ENCODE peak calls at places on chromosomes 6 and 20, in nine cellular contexts. D, Z, Y, G, T, P, V, B and K are unnamed samples.

GRCh38 chr6:110537208-110538123 is 61.1 kb upstream of the SLC22A16 start:
- DNase-seq in D (no peak), Z (peak), Y (no peak), G (peak), T (no peak), P (no peak), V (no peak), B (no peak), K (no peak)

GRCh38 chr20:1712634-1713625 is 55.4 kb upstream of the SIRPG start:
- DNase-seq in D (no peak), Z (no peak), Y (no peak), G (no peak), T (no peak), P (no peak), V (no peak), B (no peak), K (no peak)

GRCh38 chr6:41767112-41767946 is 12.4 kb downstream of the FRS3 start:
- DNase-seq in D (peak), Z (peak), Y (peak), G (peak), T (no peak), P (no peak), V (no peak), B (peak), K (peak)

GRCh38 chr20:10125757-10126156 is 91.0 kb downstream of the ANKEF1 start:
- DNase-seq in D (no peak), Z (no peak), Y (no peak), G (no peak), T (no peak), P (no peak), V (no peak), B (no peak), K (no peak)

GRCh38 chr20:32965115-32965514 is 39.1 kb downstream of the SUN5 start:
- DNase-seq in D (no peak), Z (no peak), Y (no peak), G (no peak), T (no peak), P (no peak), V (peak), B (peak), K (no peak)

GRCh38 chr20:46114449-46114848 is 3.7 kb upstream of the CD40 start:
- DNase-seq in D (no peak), Z (no peak), Y (no peak), G (no peak), T (no peak), P (no peak), V (peak), B (no peak), K (no peak)

GRCh38 chr20:63416109-63416430 is 54.9 kb upstream of the CHRNA4 start:
- DNase-seq in D (no peak), Z (no peak), Y (no peak), G (no peak), T (no peak), P (no peak), V (no peak), B (no peak), K (no peak)

GRCh38 chr6:52560462-52560861 is 16.4 kb downstream of the TRAM2 start:
- DNase-seq in D (no peak), Z (no peak), Y (no peak), G (peak), T (no peak), P (no peak), V (no peak), B (no peak), K (no peak)

GRCh38 chr6:2403546-2403945 is 158.1 kb upstream of the GMDS start:
- DNase-seq in D (no peak), Z (no peak), Y (no peak), G (no peak), T (no peak), P (no peak), V (no peak), B (no peak), K (no peak)

GRCh38 chr6:89580997-89581666 is 57.4 kb downstream of the LYRM2 start:
- DNase-seq in D (no peak), Z (no peak), Y (no peak), G (no peak), T (no peak), P (no peak), V (no peak), B (no peak), K (no peak)

GRCh38 chr6:44989391-44989790 is 338.7 kb upstream of the RUNX2 start:
- DNase-seq in D (no peak), Z (no peak), Y (no peak), G (no peak), T (no peak), P (no peak), V (no peak), B (no peak), K (no peak)

GRCh38 chr6:12751694-12752304 is 35.2 kb downstream of the PHACTR1 start:
- DNase-seq in D (peak), Z (peak), Y (peak), G (peak), T (no peak), P (no peak), V (no peak), B (no peak), K (no peak)

GRCh38 chr6:5153186-5153585 is 68.0 kb downstream of the PPP1R3G start:
- DNase-seq in D (no peak), Z (no peak), Y (no peak), G (no peak), T (no peak), P (no peak), V (no peak), B (no peak), K (no peak)

DNA sequence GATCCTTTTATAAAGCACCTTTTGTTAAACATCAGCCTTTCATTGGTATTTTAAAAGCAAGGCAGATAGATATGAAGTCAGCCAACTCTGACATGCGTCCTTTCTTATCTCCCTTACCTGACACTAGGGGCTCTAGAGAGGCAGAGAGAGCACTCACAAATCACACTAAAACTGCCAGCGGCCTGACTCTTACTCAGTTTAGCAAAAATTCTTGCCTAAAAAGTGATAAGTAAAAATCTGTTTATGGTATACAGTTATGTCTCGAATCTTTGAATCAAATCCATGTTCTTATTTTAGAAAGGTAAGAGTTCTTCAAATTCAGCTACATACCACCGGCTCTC is 10.4 kb upstream of the TDRD6 start:
- DNase-seq in D (no peak), Z (peak), Y (no peak), G (no peak), T (no peak), P (no peak), V (no peak), B (no peak), K (no peak)
- TF ChIP-seq CTCF in D (no peak), Z (peak), Y (no peak), G (peak), T (peak), P (no peak), V (peak), B (no peak), K (peak)

GRCh38 chr20:57047281-57048026 is 219.0 kb downstream of the BMP7 start:
- DNase-seq in D (no peak), Z (peak), Y (no peak), G (no peak), T (peak), P (no peak), V (no peak), B (peak), K (no peak)
- TF ChIP-seq CTCF in D (no peak), Z (peak), Y (no peak), G (peak), T (no peak), P (no peak), V (no peak), B (no peak), K (peak)

DNA sequence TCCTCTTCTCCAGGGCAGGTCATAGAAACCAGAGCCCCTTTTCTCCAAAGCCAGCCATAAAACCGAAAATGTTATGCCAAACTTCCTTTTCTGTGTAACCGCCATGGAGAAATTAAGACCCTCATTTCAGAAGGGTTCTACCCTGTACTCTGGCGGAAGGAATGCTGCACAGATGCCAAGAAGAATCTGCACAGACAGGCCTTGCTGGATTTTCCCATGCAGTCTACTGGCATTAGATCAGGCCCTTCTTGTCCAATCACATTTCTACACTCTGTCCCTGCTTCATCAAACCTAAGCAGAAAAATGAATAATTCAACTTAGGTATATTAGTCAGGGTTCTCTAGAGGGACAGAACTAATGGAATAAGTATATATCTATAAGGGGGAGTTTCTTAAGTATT is 43.2 kb upstream of the MC3R start:
- DNase-seq in D (no peak), Z (no peak), Y (no peak), G (no peak), T (no peak), P (no peak), V (no peak), B (no peak), K (no peak)
- TF ChIP-seq CTCF in D (no peak), Z (no peak), Y (no peak), G (no peak), T (no peak), P (no peak), V (no peak), B (no peak), K (no peak)

GRCh38 chr6:157755032-157755751 is 67.9 kb upstream of the SNX9 start:
- DNase-seq in D (no peak), Z (no peak), Y (no peak), G (peak), T (no peak), P (no peak), V (no peak), B (no peak), K (no peak)

GRCh38 chr6:157754351-157754750 is 68.7 kb upstream of the SNX9 start:
- DNase-seq in D (no peak), Z (no peak), Y (no peak), G (no peak), T (no peak), P (no peak), V (no peak), B (no peak), K (no peak)

GRCh38 chr6:157756708-157757429 is 66.2 kb upstream of the SNX9 start:
- DNase-seq in D (peak), Z (peak), Y (peak), G (peak), T (peak), P (peak), V (peak), B (peak), K (no peak)

GRCh38 chr6:157757430-157758403 is 65.3 kb upstream of the SNX9 start:
- DNase-seq in D (no peak), Z (peak), Y (no peak), G (no peak), T (no peak), P (no peak), V (no peak), B (no peak), K (no peak)

DNA sequence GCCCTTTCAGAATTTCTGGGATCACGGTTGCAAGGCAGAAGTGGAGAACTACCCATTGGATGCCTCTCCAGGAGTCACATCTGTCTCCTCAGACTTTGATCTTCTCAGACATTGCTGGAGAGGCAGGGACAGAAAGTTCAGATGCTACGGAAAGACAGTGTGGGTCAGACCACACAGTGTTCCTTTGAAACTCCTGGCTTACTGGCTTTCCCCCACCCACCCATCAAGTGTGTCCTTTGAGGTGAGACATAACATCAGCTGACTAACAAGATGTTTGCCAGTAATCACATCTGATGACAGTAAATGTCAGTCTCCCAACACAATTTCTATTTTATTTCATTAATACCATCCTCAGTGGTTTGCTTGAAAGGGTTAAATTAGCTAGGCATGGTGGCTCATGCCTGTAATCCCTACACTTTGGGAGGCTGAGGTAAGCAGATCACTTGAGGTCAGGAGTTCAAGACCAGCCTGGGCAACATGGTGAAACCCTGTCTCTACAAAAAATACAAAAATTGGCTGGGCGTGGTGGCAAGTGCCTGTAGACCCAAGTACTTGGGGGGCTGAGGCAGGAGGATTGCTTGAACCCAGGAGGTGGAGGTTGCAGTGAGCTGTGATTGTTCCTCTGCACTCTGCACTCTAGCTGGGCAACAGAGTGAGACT is 67.2 kb upstream of the SNX9 start:
- DNase-seq in D (no peak), Z (no peak), Y (no peak), G (no peak), T (no peak), P (no peak), V (no peak), B (no peak), K (no peak)
- TF ChIP-seq CTCF in D (no peak), Z (no peak), Y (no peak), G (no peak), T (no peak), P (no peak), V (no peak), B (no peak), K (no peak)

DNA sequence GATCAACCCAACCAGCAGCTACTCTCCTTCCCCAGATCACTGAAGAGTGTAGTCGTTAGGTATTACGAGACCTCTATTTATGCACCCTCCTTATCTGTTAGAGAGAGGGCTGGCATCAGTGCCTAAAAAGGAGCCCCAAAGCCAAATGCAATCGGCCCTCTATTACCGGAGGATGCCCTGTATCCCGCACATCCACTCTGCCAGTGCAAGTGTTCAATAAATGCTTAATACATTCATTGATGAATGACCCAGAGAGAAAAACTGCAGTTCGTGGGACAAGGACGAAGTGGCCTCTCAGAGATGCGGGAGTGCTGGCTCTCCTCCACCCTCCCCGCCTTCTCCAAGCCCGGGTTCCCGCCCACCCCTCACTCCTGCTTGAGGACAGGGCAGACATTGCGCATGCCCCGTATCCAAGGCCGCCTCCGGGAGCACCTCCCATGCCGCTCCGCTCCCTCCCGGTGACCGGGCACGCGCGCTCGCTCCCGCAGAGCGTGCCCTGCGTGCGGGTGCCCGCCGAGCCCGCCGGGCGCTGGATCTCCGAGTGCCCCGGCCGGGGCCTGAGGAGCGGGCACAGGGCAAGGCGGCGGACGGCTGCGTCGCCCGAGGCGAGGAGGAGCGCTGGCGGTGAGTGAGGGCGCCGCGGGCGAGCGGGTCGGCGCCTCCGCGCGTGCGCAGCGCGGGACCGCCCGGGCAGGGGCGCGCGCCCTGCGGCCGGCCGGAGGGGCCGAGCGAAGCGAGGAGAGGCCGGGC is 27.2 kb upstream of the BTBD3 start:
- DNase-seq in D (peak), Z (peak), Y (peak), G (peak), T (peak), P (peak), V (peak), B (peak), K (peak)
- TF ChIP-seq CTCF in D (no peak), Z (no peak), Y (no peak), G (no peak), T (no peak), P (no peak), V (peak), B (no peak), K (no peak)

DNA sequence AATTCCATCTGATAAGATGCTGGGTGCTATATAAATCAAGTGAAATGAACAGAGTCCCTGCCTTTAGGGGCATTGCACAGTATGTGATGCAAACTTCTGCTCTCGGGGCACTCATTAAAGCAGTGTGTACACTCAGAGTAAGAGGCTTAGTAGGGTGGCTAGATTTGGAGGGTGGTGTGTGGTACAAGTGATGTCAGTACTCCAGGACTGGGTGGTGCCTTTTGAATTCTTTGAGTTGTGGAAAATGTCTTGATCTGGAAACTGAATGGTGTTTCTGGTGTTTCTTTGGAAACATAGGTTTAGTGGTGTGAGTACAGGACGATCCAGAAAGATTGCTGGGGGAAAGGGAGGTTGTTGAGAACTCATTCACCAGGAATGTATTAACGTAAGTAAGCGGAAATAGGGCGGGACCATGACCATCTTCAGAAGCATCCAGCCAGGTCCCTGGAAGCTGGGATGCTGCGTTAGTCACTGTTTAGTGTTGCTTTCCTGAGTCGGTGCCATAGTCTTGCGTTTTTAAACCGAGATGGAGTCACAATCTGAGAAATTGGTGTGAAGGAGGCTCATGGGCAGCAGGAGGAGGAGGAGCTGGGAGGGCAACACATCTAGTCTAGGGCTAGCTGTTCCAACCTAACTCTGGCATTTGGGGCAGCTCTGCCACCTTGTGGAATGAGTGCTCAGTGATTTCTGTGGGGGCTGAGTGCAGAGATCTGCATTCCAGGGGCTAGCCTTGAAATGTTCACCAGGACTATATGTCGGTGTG is 70.3 kb downstream of the SCAND1 start:
- DNase-seq in D (peak), Z (peak), Y (peak), G (peak), T (peak), P (peak), V (no peak), B (peak), K (no peak)
- TF ChIP-seq CTCF in D (peak), Z (peak), Y (peak), G (peak), T (peak), P (peak), V (peak), B (peak), K (peak)